ENCODE peak calls at places on chromosomes 7 and 10, in six cellular contexts. One of them, this sample, is unnamed.
A peak's percentile ranks its signal among the peaks of the same experiment; 100 is the strongest.

GRCh38 chr7:146115665-146116451 is 743 bp upstream of the CNTNAP2 start:
- DNase-seq in GM12878: no peak
- DNase-seq in endothelial cell of umbilical vein: peak; percentile 1
- DNase-seq in SK-N-SH: peak; percentile 86
- DNase-seq in H1: peak; percentile 76
- DNase-seq in HCT116: no peak
- DNase-seq in this sample: peak; percentile 83

GRCh38 chr10:43594944-43595589 is 11.2 kb upstream of the ZNF485 start:
- DNase-seq in H1: no peak
- DNase-seq in HCT116: no peak
- DNase-seq in endothelial cell of umbilical vein: peak; percentile 40
- DNase-seq in SK-N-SH: no peak
- DNase-seq in GM12878: peak; percentile 84
- DNase-seq in this sample: no peak

GRCh38 chr10:79058899-79059771 is 9.6 kb upstream of the ZMIZ1 start:
- DNase-seq in SK-N-SH: peak; percentile 9
- DNase-seq in HCT116: no peak
- DNase-seq in GM12878: no peak
- DNase-seq in endothelial cell of umbilical vein: no peak
- DNase-seq in H1: no peak
- DNase-seq in this sample: no peak

GRCh38 chr10:60434418-60435046 is 44.9 kb upstream of the ANK3 start:
- DNase-seq in GM12878: no peak
- DNase-seq in H1: no peak
- DNase-seq in HCT116: peak; percentile 43
- DNase-seq in SK-N-SH: peak; percentile 61
- DNase-seq in endothelial cell of umbilical vein: peak; percentile 78
- DNase-seq in this sample: peak; percentile 72

GRCh38 chr10:12540341-12540781 is 191.0 kb downstream of the CAMK1D start:
- DNase-seq in GM12878: no peak
- DNase-seq in HCT116: no peak
- DNase-seq in SK-N-SH: no peak
- DNase-seq in H1: no peak
- DNase-seq in endothelial cell of umbilical vein: no peak
- DNase-seq in this sample: no peak

GRCh38 chr7:83065714-83066113 is 97.0 kb downstream of the PCLO start:
- DNase-seq in SK-N-SH: no peak
- DNase-seq in H1: no peak
- DNase-seq in HCT116: no peak
- DNase-seq in endothelial cell of umbilical vein: peak; percentile 36
- DNase-seq in GM12878: no peak
- DNase-seq in this sample: no peak

GRCh38 chr10:75342397-75342796 is 59.2 kb downstream of the ZNF503 start:
- DNase-seq in endothelial cell of umbilical vein: no peak
- DNase-seq in H1: no peak
- DNase-seq in SK-N-SH: no peak
- DNase-seq in HCT116: no peak
- DNase-seq in GM12878: no peak
- DNase-seq in this sample: no peak

GRCh38 chr7:73865738-73866445 is 4.9 kb downstream of the TMEM270 start:
- DNase-seq in SK-N-SH: peak; percentile 85
- DNase-seq in GM12878: no peak
- DNase-seq in HCT116: no peak
- DNase-seq in H1: no peak
- DNase-seq in endothelial cell of umbilical vein: peak; percentile 62
- DNase-seq in this sample: peak; percentile 53

GRCh38 chr7:36784991-36785940 is 61.0 kb upstream of the AOAH start:
- DNase-seq in HCT116: no peak
- DNase-seq in H1: no peak
- DNase-seq in SK-N-SH: no peak
- DNase-seq in endothelial cell of umbilical vein: no peak
- DNase-seq in GM12878: peak; percentile 61
- DNase-seq in this sample: no peak

GRCh38 chr7:142088022-142088714 is 23.4 kb upstream of the MGAM2 start:
- DNase-seq in H1: no peak
- DNase-seq in endothelial cell of umbilical vein: no peak
- DNase-seq in GM12878: no peak
- DNase-seq in SK-N-SH: no peak
- DNase-seq in HCT116: no peak
- DNase-seq in this sample: no peak

GRCh38 chr7:518630-519428 is 817 bp downstream of the PDGFA start:
- DNase-seq in SK-N-SH: peak; percentile 85
- DNase-seq in GM12878: no peak
- DNase-seq in H1: no peak
- DNase-seq in endothelial cell of umbilical vein: peak; percentile 72
- DNase-seq in HCT116: no peak
- DNase-seq in this sample: peak; percentile 74

GRCh38 chr10:53808677-53809076 is 992.4 kb downstream of the PCDH15 start:
- DNase-seq in HCT116: no peak
- DNase-seq in SK-N-SH: no peak
- DNase-seq in H1: no peak
- DNase-seq in endothelial cell of umbilical vein: no peak
- DNase-seq in GM12878: no peak
- DNase-seq in this sample: no peak

GRCh38 chr10:63071145-63071544 is 62.0 kb upstream of the NRBF2 start:
- DNase-seq in endothelial cell of umbilical vein: no peak
- DNase-seq in GM12878: no peak
- DNase-seq in HCT116: no peak
- DNase-seq in H1: no peak
- DNase-seq in SK-N-SH: no peak
- DNase-seq in this sample: no peak

GRCh38 chr10:34157501-34157900 is 657.6 kb downstream of the PARD3 start:
- DNase-seq in HCT116: no peak
- DNase-seq in SK-N-SH: no peak
- DNase-seq in GM12878: no peak
- DNase-seq in H1: no peak
- DNase-seq in endothelial cell of umbilical vein: no peak
- DNase-seq in this sample: no peak

GRCh38 chr10:13206546-13207443 is 27.4 kb downstream of the UCMA start:
- DNase-seq in endothelial cell of umbilical vein: peak; percentile 49
- DNase-seq in SK-N-SH: peak; percentile 44
- DNase-seq in GM12878: no peak
- DNase-seq in H1: no peak
- DNase-seq in HCT116: peak; percentile 13
- DNase-seq in this sample: no peak

GRCh38 chr7:148142660-148143248 is 447.8 kb upstream of the C7orf33 start:
- DNase-seq in endothelial cell of umbilical vein: no peak
- DNase-seq in H1: no peak
- DNase-seq in HCT116: peak; percentile 21
- DNase-seq in SK-N-SH: peak; percentile 62
- DNase-seq in GM12878: no peak
- DNase-seq in this sample: peak; percentile 59

GRCh38 chr10:71316081-71316785 is 2.8 kb upstream of the SLC29A3 start:
- DNase-seq in H1: no peak
- DNase-seq in endothelial cell of umbilical vein: peak; percentile 16
- DNase-seq in GM12878: no peak
- DNase-seq in HCT116: no peak
- DNase-seq in SK-N-SH: no peak
- DNase-seq in this sample: no peak

GRCh38 chr7:5396542-5396941 is 27.1 kb downstream of the TNRC18 start:
- DNase-seq in H1: no peak
- DNase-seq in endothelial cell of umbilical vein: no peak
- DNase-seq in GM12878: peak; percentile 23
- DNase-seq in HCT116: peak; percentile 54
- DNase-seq in SK-N-SH: peak; percentile 63
- DNase-seq in this sample: no peak

GRCh38 chr7:41993173-41993867 is 243.7 kb downstream of the GLI3 start:
- DNase-seq in SK-N-SH: no peak
- DNase-seq in HCT116: no peak
- DNase-seq in endothelial cell of umbilical vein: peak; percentile 91
- DNase-seq in H1: no peak
- DNase-seq in GM12878: no peak
- DNase-seq in this sample: no peak

GRCh38 chr7:151964951-151965350 is 8.7 kb downstream of the GALNTL5 start:
- DNase-seq in HCT116: no peak
- DNase-seq in H1: no peak
- DNase-seq in GM12878: no peak
- DNase-seq in endothelial cell of umbilical vein: no peak
- DNase-seq in SK-N-SH: no peak
- DNase-seq in this sample: no peak

GRCh38 chr10:78436223-78436575 is 402.5 kb downstream of the RPS24 start:
- DNase-seq in SK-N-SH: peak; percentile 54
- DNase-seq in H1: no peak
- DNase-seq in endothelial cell of umbilical vein: no peak
- DNase-seq in HCT116: no peak
- DNase-seq in GM12878: no peak
- DNase-seq in this sample: no peak

GRCh38 chr10:120132811-120133210 is 240.3 kb downstream of the SEC23IP start:
- DNase-seq in HCT116: no peak
- DNase-seq in H1: no peak
- DNase-seq in endothelial cell of umbilical vein: no peak
- DNase-seq in SK-N-SH: no peak
- DNase-seq in GM12878: no peak
- DNase-seq in this sample: no peak

GRCh38 chr10:119209736-119210355 is 2.5 kb downstream of the GRK5 start:
- DNase-seq in HCT116: no peak
- DNase-seq in H1: no peak
- DNase-seq in GM12878: no peak
- DNase-seq in SK-N-SH: no peak
- DNase-seq in endothelial cell of umbilical vein: peak; percentile 48
- DNase-seq in this sample: no peak

GRCh38 chr7:102393467-102393866 is 2.7 kb upstream of the PRKRIP1 start:
- DNase-seq in HCT116: no peak
- DNase-seq in H1: no peak
- DNase-seq in GM12878: no peak
- DNase-seq in endothelial cell of umbilical vein: no peak
- DNase-seq in SK-N-SH: no peak
- DNase-seq in this sample: no peak

GRCh38 chr7:129799350-129799955 is 153.3 kb downstream of the UBE2H start:
- DNase-seq in HCT116: no peak
- DNase-seq in SK-N-SH: peak; percentile 61
- DNase-seq in H1: no peak
- DNase-seq in endothelial cell of umbilical vein: no peak
- DNase-seq in GM12878: no peak
- DNase-seq in this sample: no peak

GRCh38 chr10:43401627-43402026 is 7.4 kb downstream of the HNRNPF start:
- DNase-seq in H1: no peak
- DNase-seq in SK-N-SH: no peak
- DNase-seq in GM12878: no peak
- DNase-seq in endothelial cell of umbilical vein: peak; percentile 10
- DNase-seq in HCT116: no peak
- DNase-seq in this sample: peak; percentile 12

GRCh38 chr7:139482662-139483466 is 609 bp downstream of the KLRG2 start:
- DNase-seq in SK-N-SH: peak; percentile 89
- DNase-seq in HCT116: no peak
- DNase-seq in H1: no peak
- DNase-seq in GM12878: no peak
- DNase-seq in endothelial cell of umbilical vein: no peak
- DNase-seq in this sample: no peak

GRCh38 chr7:43385856-43386255 is 197.1 kb upstream of the STK17A start:
- DNase-seq in SK-N-SH: no peak
- DNase-seq in HCT116: no peak
- DNase-seq in H1: no peak
- DNase-seq in GM12878: no peak
- DNase-seq in endothelial cell of umbilical vein: no peak
- DNase-seq in this sample: no peak

DNA sequence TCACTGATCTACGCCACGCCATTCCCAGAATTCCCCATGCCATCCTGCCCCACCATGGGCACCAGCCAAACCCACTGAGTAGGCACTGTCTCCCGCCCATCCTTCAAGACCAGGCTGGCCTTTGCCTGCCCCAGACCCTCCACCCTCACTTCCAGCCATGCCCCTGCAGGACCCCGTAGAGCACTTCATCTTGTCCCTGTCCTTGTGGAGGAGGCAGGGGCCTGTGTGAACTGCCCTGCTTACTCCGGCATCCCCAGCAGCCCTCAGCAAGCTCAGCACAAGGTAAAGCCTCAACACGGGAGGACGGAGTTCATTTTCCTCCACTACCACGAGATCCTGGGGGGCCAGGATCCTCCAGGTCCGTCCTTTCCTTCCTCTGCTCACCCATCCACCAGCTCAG is 577.7 kb downstream of the PTPRN2 start:
- DNase-seq in SK-N-SH: no peak
- DNase-seq in HCT116: no peak
- DNase-seq in endothelial cell of umbilical vein: no peak
- DNase-seq in GM12878: no peak
- DNase-seq in H1: no peak
- DNase-seq in this sample: no peak
- TF ChIP-seq POLR2AphosphoS5 in SK-N-SH: no peak
- TF ChIP-seq POLR2AphosphoS5 in HCT116: no peak
- TF ChIP-seq POLR2AphosphoS5 in endothelial cell of umbilical vein: no peak
- TF ChIP-seq POLR2AphosphoS5 in GM12878: no peak
- TF ChIP-seq POLR2AphosphoS5 in H1: no peak
- TF ChIP-seq POLR2AphosphoS5 in this sample: no peak

GRCh38 chr10:72322280-72323058 is 32.2 kb downstream of the DNAJB12 start:
- DNase-seq in SK-N-SH: no peak
- DNase-seq in H1: no peak
- DNase-seq in GM12878: no peak
- DNase-seq in endothelial cell of umbilical vein: peak; percentile 10
- DNase-seq in HCT116: peak; percentile 80
- DNase-seq in this sample: no peak
- TF ChIP-seq MAX in SK-N-SH: no peak
- TF ChIP-seq MAX in H1: no peak
- TF ChIP-seq MAX in GM12878: no peak
- TF ChIP-seq MAX in endothelial cell of umbilical vein: no peak
- TF ChIP-seq MAX in HCT116: no peak
- TF ChIP-seq MAX in this sample: no peak

GRCh38 chr10:30441974-30442606 is 8.1 kb downstream of the MAP3K8 start:
- DNase-seq in GM12878: no peak
- DNase-seq in endothelial cell of umbilical vein: no peak
- DNase-seq in HCT116: no peak
- DNase-seq in SK-N-SH: no peak
- DNase-seq in H1: no peak
- DNase-seq in this sample: no peak

GRCh38 chr10:30443049-30443448 is 9.1 kb downstream of the MAP3K8 start:
- DNase-seq in H1: no peak
- DNase-seq in SK-N-SH: no peak
- DNase-seq in GM12878: no peak
- DNase-seq in HCT116: no peak
- DNase-seq in endothelial cell of umbilical vein: no peak
- DNase-seq in this sample: no peak

GRCh38 chr10:30445716-30446115 is 11.7 kb downstream of the MAP3K8 start:
- DNase-seq in H1: no peak
- DNase-seq in endothelial cell of umbilical vein: no peak
- DNase-seq in SK-N-SH: no peak
- DNase-seq in GM12878: no peak
- DNase-seq in HCT116: no peak
- DNase-seq in this sample: no peak

GRCh38 chr10:30447125-30447799 is 13.3 kb downstream of the MAP3K8 start:
- DNase-seq in H1: no peak
- DNase-seq in SK-N-SH: no peak
- DNase-seq in endothelial cell of umbilical vein: no peak
- DNase-seq in GM12878: no peak
- DNase-seq in HCT116: peak; percentile 77
- DNase-seq in this sample: no peak
- TF ChIP-seq POLR2AphosphoS5 in H1: no peak
- TF ChIP-seq POLR2AphosphoS5 in SK-N-SH: no peak
- TF ChIP-seq POLR2AphosphoS5 in endothelial cell of umbilical vein: no peak
- TF ChIP-seq POLR2AphosphoS5 in GM12878: no peak
- TF ChIP-seq POLR2AphosphoS5 in HCT116: no peak
- TF ChIP-seq POLR2AphosphoS5 in this sample: no peak

DNA sequence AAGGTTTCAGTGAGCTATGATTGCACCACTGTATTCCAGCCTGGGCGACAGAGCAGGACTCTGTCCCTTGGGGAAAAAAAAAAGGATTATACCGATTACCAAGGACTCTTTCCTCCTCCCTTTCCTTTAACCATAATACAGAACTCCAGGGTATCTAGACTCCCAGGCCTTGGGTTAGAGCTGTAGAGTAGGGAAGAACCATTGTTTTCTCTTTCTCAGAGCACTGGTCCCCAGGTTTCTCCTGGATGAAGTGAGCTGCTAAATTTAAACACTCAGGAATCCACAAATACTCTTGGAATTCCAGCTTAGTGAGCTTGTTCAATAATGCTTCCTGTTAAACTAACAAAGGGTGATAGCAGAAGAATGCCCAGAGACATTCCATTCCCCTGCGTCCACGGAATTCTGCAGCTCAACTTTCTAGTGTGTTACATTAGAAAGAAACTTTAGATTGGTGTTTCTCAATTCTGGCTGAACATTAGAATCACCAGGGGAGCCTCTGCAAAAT is 14.6 kb upstream of the RPEL1 start:
- DNase-seq in SK-N-SH: no peak
- DNase-seq in H1: peak; percentile 85
- DNase-seq in HCT116: peak; percentile 49
- DNase-seq in GM12878: no peak
- DNase-seq in endothelial cell of umbilical vein: peak; percentile 92
- DNase-seq in this sample: no peak
- TF ChIP-seq MAX in SK-N-SH: no peak
- TF ChIP-seq MAX in H1: no peak
- TF ChIP-seq MAX in HCT116: no peak
- TF ChIP-seq MAX in GM12878: no peak
- TF ChIP-seq MAX in endothelial cell of umbilical vein: no peak
- TF ChIP-seq MAX in this sample: no peak

This sample was measured in K562.